ENCODE peak calls at places on chromosomes 11 and 22, in six cellular contexts. B is CD8-positive, alpha-beta memory T cell; T is PC-3; A is lower lobe of right lung; J is tibial artery; H is colonic mucosa. O is an unnamed sample.

GRCh38 chr11:124623861-124624525 is 1.3 kb downstream of the TBRG1 start:
- DNase-seq in B (no peak), T (no peak), A (no peak), J (no peak), H (no peak), O (no peak)

GRCh38 chr11:74538680-74539079 is 45.2 kb upstream of the LIPT2 start:
- DNase-seq in B (no peak), T (no peak), A (no peak), J (no peak), H (no peak), O (no peak)

GRCh38 chr22:37079668-37080171 is 28.2 kb downstream of the KCTD17 start:
- DNase-seq in B (peak; percentile 90), T (no peak), A (peak; percentile 58), J (no peak), H (no peak), O (no peak)

GRCh38 chr11:115330693-115331482 is 173.3 kb downstream of the CADM1 start:
- DNase-seq in B (no peak), T (no peak), A (no peak), J (no peak), H (no peak), O (no peak)

GRCh38 chr11:71485063-71485399 is 32.0 kb downstream of the NADSYN1 start:
- DNase-seq in B (no peak), T (no peak), A (no peak), J (no peak), H (no peak), O (no peak)

GRCh38 chr11:1030086-1030485 is 6.4 kb downstream of the MUC6 start:
- DNase-seq in B (no peak), T (no peak), A (no peak), J (no peak), H (no peak), O (no peak)

GRCh38 chr11:16365456-16366355 is 9.4 kb upstream of the SOX6 start:
- DNase-seq in B (no peak), T (no peak), A (no peak), J (no peak), H (no peak), O (no peak)

GRCh38 chr22:26892401-26893033 is 235.1 kb downstream of the MIAT start:
- DNase-seq in B (no peak), T (no peak), A (peak; percentile 65), J (no peak), H (no peak), O (peak; percentile 22)

GRCh38 chr22:36147196-36147788 is 13.3 kb downstream of the APOL3 start:
- DNase-seq in B (no peak), T (no peak), A (no peak), J (peak; percentile 19), H (no peak), O (no peak)

GRCh38 chr11:102293873-102294601 is 23.2 kb upstream of the BIRC3 start:
- DNase-seq in B (peak; percentile 64), T (peak; percentile 80), A (no peak), J (no peak), H (no peak), O (peak; percentile 89)

GRCh38 chr11:68271023-68271780 is 571 bp downstream of the C11orf24 start:
- DNase-seq in B (peak; percentile 60), T (peak; percentile 79), A (peak; percentile 54), J (peak; percentile 69), H (peak; percentile 62), O (peak; percentile 92)

GRCh38 chr11:113974741-113975470 is at the start of gene HTR3A:
- DNase-seq in B (no peak), T (peak; percentile 52), A (peak; percentile 77), J (peak; percentile 34), H (peak; percentile 61), O (peak; percentile 89)

GRCh38 chr22:21651521-21652009 is 9.5 kb downstream of the SDF2L1 start:
- DNase-seq in B (no peak), T (peak; percentile 9), A (no peak), J (no peak), H (no peak), O (peak; percentile 65)

GRCh38 chr22:35842954-35843353 is 125.3 kb downstream of the APOL5 start:
- DNase-seq in B (no peak), T (peak; percentile 72), A (no peak), J (no peak), H (peak; percentile 42), O (peak; percentile 75)

GRCh38 chr11:71156301-71156700 is 96.1 kb downstream of the SHANK2 start:
- DNase-seq in B (no peak), T (no peak), A (no peak), J (peak; percentile 5), H (no peak), O (no peak)

GRCh38 chr11:115056514-115056913 is 378.2 kb downstream of the NXPE2 start:
- DNase-seq in B (no peak), T (no peak), A (no peak), J (no peak), H (no peak), O (no peak)

GRCh38 chr22:29335656-29336055 is 20.2 kb upstream of the RASL10A start:
- DNase-seq in B (no peak), T (no peak), A (no peak), J (no peak), H (no peak), O (no peak)

GRCh38 chr22:29338398-29338797 is 22.9 kb upstream of the RASL10A start:
- DNase-seq in B (no peak), T (no peak), A (no peak), J (no peak), H (no peak), O (no peak)

GRCh38 chr22:29334696-29335344 is 19.3 kb upstream of the RASL10A start:
- DNase-seq in B (no peak), T (peak; percentile 81), A (no peak), J (no peak), H (no peak), O (no peak)

GRCh38 chr22:29337631-29338284 is 22.3 kb upstream of the RASL10A start:
- DNase-seq in B (no peak), T (no peak), A (no peak), J (no peak), H (no peak), O (no peak)

DNA sequence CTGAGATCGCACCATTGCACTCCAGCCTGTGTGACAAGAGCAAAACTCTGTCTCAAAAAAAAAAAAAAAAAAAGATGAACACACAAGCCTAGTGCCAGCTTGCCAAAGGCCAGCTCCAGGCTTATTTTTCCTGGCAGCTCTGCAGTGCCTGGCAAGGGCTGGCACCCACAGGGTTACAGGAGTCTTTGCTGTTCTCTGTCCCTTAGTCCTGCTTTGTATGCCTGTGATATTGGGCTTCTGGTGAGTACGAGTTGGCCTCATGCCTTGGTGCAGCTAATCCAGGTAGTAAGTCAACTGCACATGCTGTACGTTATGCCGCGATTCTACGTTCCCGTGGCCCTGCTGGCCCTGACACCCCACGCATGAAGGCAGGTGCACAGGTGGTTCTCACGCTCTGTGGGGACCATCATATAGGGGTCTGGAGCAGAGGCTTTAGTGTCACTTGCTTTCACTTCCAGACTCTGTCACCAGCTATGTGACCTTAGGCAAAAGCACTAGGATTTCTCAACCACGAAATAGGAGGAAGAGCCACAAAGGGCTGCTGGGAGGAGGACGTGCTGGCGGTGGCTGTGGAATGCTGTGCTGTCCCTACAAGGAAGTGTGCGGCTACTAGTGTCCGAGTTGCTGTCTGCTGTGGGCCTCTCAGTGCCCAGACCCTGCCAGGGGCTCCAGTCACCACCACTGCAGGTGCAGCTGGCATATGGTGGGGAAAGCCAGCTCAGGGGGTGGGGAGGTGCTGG is 21.4 kb upstream of the RASL10A start:
- DNase-seq in B (no peak), T (no peak), A (no peak), J (no peak), H (no peak), O (no peak)
- H3K36me3 ChIP-seq in B (peaks cover 26% of the 10 kb centered on the region), T (peaks cover 27% of the 10 kb centered on the region), A (peaks cover 100% of the 10 kb centered on the region), J (peaks cover 89% of the 10 kb centered on the region), H (peaks cover 21% of the 10 kb centered on the region), O (no peaks in the 10 kb centered on the region)

GRCh38 chr11:76008474-76008873 is 193.5 kb downstream of the UVRAG start:
- DNase-seq in B (no peak), T (peak; percentile 86), A (no peak), J (no peak), H (no peak), O (no peak)

GRCh38 chr11:76007179-76007578 is 192.2 kb downstream of the UVRAG start:
- DNase-seq in B (no peak), T (no peak), A (no peak), J (no peak), H (no peak), O (no peak)

GRCh38 chr11:76010051-76010450 is 195.0 kb downstream of the UVRAG start:
- DNase-seq in B (no peak), T (peak; percentile 85), A (no peak), J (no peak), H (no peak), O (no peak)

GRCh38 chr11:76005746-76006145 is 190.7 kb downstream of the UVRAG start:
- DNase-seq in B (no peak), T (peak; percentile 68), A (no peak), J (no peak), H (no peak), O (no peak)

DNA sequence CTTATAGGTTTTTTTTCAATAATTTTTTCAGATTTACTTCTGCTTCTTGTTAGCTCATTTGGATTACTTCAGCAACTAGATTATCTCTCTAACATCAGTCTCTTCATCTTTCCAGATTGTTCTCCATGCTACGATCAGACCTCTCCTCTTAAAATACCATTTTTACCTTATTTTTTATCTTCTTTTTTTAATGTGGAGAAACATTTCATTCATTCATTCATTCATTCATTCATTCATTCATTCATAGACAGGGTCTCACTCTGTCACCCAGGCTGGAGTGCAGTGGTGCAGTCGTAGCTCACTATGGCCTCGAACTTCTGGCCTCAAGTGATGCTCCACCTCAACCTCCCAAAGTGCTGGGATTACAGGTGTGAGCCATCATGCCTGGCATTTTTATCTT is 189.4 kb downstream of the UVRAG start:
- DNase-seq in B (no peak), T (no peak), A (no peak), J (no peak), H (no peak), O (no peak)
- H3K36me3 ChIP-seq in B (peaks cover 6% of the 10 kb centered on the region), T (no peaks in the 10 kb centered on the region), A (peaks cover 52% of the 10 kb centered on the region), J (peaks cover 31% of the 10 kb centered on the region), H (no peaks in the 10 kb centered on the region), O (peaks cover 20% of the 10 kb centered on the region)

DNA sequence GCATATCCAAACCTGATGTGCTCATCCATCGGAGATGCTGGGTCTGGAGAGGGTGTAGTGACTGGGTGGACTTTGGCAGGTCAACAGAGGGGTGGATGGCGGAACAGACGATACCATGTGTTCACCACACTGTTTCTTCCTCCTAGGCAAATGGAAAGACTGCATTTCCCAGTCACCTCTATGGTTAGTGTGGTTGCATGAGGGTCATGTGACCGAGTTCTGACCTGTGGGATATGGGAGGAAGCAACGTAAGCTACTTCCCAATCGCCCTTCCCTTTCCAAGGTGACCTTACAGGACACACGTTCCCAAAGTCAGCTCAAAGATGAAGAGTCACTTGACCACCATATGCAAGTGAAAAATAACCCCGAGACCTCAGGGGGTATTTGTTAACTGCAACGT is 27.7 kb downstream of the TSPAN32 start:
- DNase-seq in B (no peak), T (no peak), A (no peak), J (no peak), H (no peak), O (no peak)
- H3K36me3 ChIP-seq in B (no peaks in the 10 kb centered on the region), T (no peaks in the 10 kb centered on the region), A (no peaks in the 10 kb centered on the region), J (no peaks in the 10 kb centered on the region), H (no peaks in the 10 kb centered on the region), O (no peaks in the 10 kb centered on the region)

GRCh38 chr11:76469141-76469540 is 24.3 kb downstream of the EMSY start:
- DNase-seq in B (no peak), T (no peak), A (no peak), J (no peak), H (no peak), O (no peak)
- H3K36me3 ChIP-seq in B (peaks cover 24% of the 10 kb centered on the region), T (peaks cover 45% of the 10 kb centered on the region), A (peaks cover 74% of the 10 kb centered on the region), J (peaks cover 41% of the 10 kb centered on the region), H (peaks cover 4% of the 10 kb centered on the region), O (peaks cover 26% of the 10 kb centered on the region)

O was measured in Karpas-422.